ENCODE peak calls at places on chromosomes 2 and 18, in five cellular contexts. F is stimulated activated naive CD8-positive, alpha-beta T cell treated with anti-CD3 and anti-CD28 coated beads, Interleukin-15, Interleukin-2, amounts not matched to agents 100 U/mL and 50 U/mL, for 24 hours; M is NCI-H2029; U is T follicular helper cell; E is EH. H is an unnamed sample.

GRCh38 chr2:30665761-30666306 is 141.4 kb downstream of the CAPN13 start:
- DNase-seq in F (no peak), M (no peak), U (no peak), E (no peak), H (no peak)

GRCh38 chr2:106147159-106147558 is 46.9 kb downstream of the UXS1 start:
- DNase-seq in F (no peak), M (no peak), U (no peak), E (peak), H (no peak)

GRCh38 chr18:3037423-3037915 is 24.5 kb upstream of the LPIN2 start:
- DNase-seq in F (no peak), M (peak), U (no peak), E (peak), H (peak)

GRCh38 chr2:16189019-16189850 is 248.9 kb downstream of the MYCN start:
- DNase-seq in F (no peak), M (no peak), U (no peak), E (no peak), H (no peak)

GRCh38 chr2:240794178-240794721 is 25.8 kb downstream of the KIF1A start:
- DNase-seq in F (no peak), M (no peak), U (no peak), E (no peak), H (no peak)

GRCh38 chr2:216633616-216634316 is 546 bp downstream of the IGFBP2 start:
- DNase-seq in F (peak), M (peak), U (no peak), E (no peak), H (no peak)

GRCh38 chr2:237572742-237573101 is 6.3 kb downstream of the PRLH start:
- DNase-seq in F (no peak), M (no peak), U (no peak), E (no peak), H (no peak)

GRCh38 chr18:46009158-46009866 is 42.2 kb upstream of the EPG5 start:
- DNase-seq in F (no peak), M (no peak), U (no peak), E (no peak), H (no peak)

GRCh38 chr18:33821503-33821902 is 243.5 kb downstream of the ASXL3 start:
- DNase-seq in F (no peak), M (no peak), U (no peak), E (no peak), H (no peak)

GRCh38 chr18:79805211-79805862 is 7.6 kb downstream of the KCNG2 start:
- DNase-seq in F (no peak), M (no peak), U (no peak), E (no peak), H (no peak)

GRCh38 chr2:217989221-217989948 is 13.4 kb downstream of the TNS1 start:
- DNase-seq in F (no peak), M (no peak), U (no peak), E (no peak), H (no peak)

GRCh38 chr2:223989206-223989859 is 32.1 kb downstream of the MRPL44 start:
- DNase-seq in F (no peak), M (no peak), U (no peak), E (no peak), H (no peak)

GRCh38 chr2:204871246-204871953 is 326.1 kb downstream of the PARD3B start:
- DNase-seq in F (no peak), M (no peak), U (no peak), E (peak), H (peak)

GRCh38 chr2:64548795-64549194 is 24.7 kb downstream of the AFTPH start:
- DNase-seq in F (no peak), M (no peak), U (no peak), E (no peak), H (no peak)

GRCh38 chr2:77008925-77009706 is 513.1 kb downstream of the LRRTM4 start:
- DNase-seq in F (no peak), M (no peak), U (no peak), E (no peak), H (peak)

GRCh38 chr2:219687266-219687665 is 59.8 kb downstream of the SLC4A3 start:
- DNase-seq in F (no peak), M (no peak), U (no peak), E (peak), H (no peak)

GRCh38 chr2:162074937-162075688 is 1.1 kb upstream of the DPP4 start:
- DNase-seq in F (no peak), M (no peak), U (no peak), E (peak), H (no peak)

H was measured in NCI-H460.